ENCODE peak calls at places on chromosomes 5 and 9, in four cellular contexts. One of them, this sample, is unnamed.

GRCh38 chr5:103371046-103371603 is 112.6 kb downstream of the MACIR start:
- DNase-seq in left lung: no peak
- DNase-seq in HFFc6: no peak
- DNase-seq in RWPE2: no peak
- DNase-seq in this sample: no peak

GRCh38 chr5:111518747-111519146 is 6.4 kb upstream of the STARD4 start:
- DNase-seq in RWPE2: no peak
- DNase-seq in left lung: no peak
- DNase-seq in HFFc6: no peak
- DNase-seq in this sample: no peak

GRCh38 chr9:137372693-137373610 is 50.0 kb downstream of the EXD3 start:
- DNase-seq in RWPE2: no peak
- DNase-seq in left lung: no peak
- DNase-seq in HFFc6: no peak
- DNase-seq in this sample: no peak

GRCh38 chr5:107670028-107670926 is 460 bp downstream of the EFNA5 start:
- DNase-seq in left lung: peak
- DNase-seq in RWPE2: peak
- DNase-seq in HFFc6: no peak
- DNase-seq in this sample: no peak

GRCh38 chr5:140346348-140347221 is at the start of gene HBEGF:
- DNase-seq in left lung: peak
- DNase-seq in HFFc6: peak
- DNase-seq in RWPE2: no peak
- DNase-seq in this sample: peak

GRCh38 chr5:67921004-67921601 is 294.5 kb upstream of the PIK3R1 start:
- DNase-seq in HFFc6: no peak
- DNase-seq in RWPE2: no peak
- DNase-seq in left lung: no peak
- DNase-seq in this sample: no peak

GRCh38 chr5:110790673-110791072 is 51.9 kb downstream of the SLC25A46 start:
- DNase-seq in left lung: no peak
- DNase-seq in RWPE2: no peak
- DNase-seq in HFFc6: peak
- DNase-seq in this sample: no peak

GRCh38 chr5:92378961-92379611 is 996.0 kb upstream of the ARRDC3 start:
- DNase-seq in HFFc6: no peak
- DNase-seq in left lung: no peak
- DNase-seq in RWPE2: no peak
- DNase-seq in this sample: no peak

GRCh38 chr5:35313296-35313695 is 83.0 kb upstream of the PRLR start:
- DNase-seq in RWPE2: no peak
- DNase-seq in left lung: no peak
- DNase-seq in HFFc6: peak
- DNase-seq in this sample: no peak

GRCh38 chr9:115207003-115207837 is 89.3 kb upstream of the TNC start:
- DNase-seq in left lung: no peak
- DNase-seq in HFFc6: peak
- DNase-seq in RWPE2: no peak
- DNase-seq in this sample: no peak

GRCh38 chr9:133716564-133717112 is 21.5 kb downstream of the SARDH start:
- DNase-seq in RWPE2: no peak
- DNase-seq in left lung: no peak
- DNase-seq in HFFc6: no peak
- DNase-seq in this sample: no peak

GRCh38 chr5:33834334-33834733 is 57.5 kb downstream of the ADAMTS12 start:
- DNase-seq in HFFc6: no peak
- DNase-seq in left lung: no peak
- DNase-seq in RWPE2: no peak
- DNase-seq in this sample: no peak

GRCh38 chr9:61665330-61665751 is 475.5 kb downstream of the SPATA31A7 start:
- DNase-seq in left lung: no peak
- DNase-seq in RWPE2: no peak
- DNase-seq in HFFc6: no peak
- DNase-seq in this sample: no peak

GRCh38 chr9:126854734-126855133 is 5.7 kb upstream of the ZBTB34 start:
- DNase-seq in left lung: no peak
- DNase-seq in RWPE2: no peak
- DNase-seq in HFFc6: no peak
- DNase-seq in this sample: no peak

GRCh38 chr9:134283111-134283515 is 43.1 kb upstream of the RXRA start:
- DNase-seq in RWPE2: no peak
- DNase-seq in HFFc6: no peak
- DNase-seq in left lung: peak
- DNase-seq in this sample: no peak

GRCh38 chr5:139764250-139764791 is 31.3 kb upstream of the PSD2 start:
- DNase-seq in RWPE2: no peak
- DNase-seq in left lung: no peak
- DNase-seq in HFFc6: no peak
- DNase-seq in this sample: no peak

GRCh38 chr9:5800969-5801738 is 31.8 kb downstream of the ERMP1 start:
- DNase-seq in RWPE2: no peak
- DNase-seq in HFFc6: no peak
- DNase-seq in left lung: no peak
- DNase-seq in this sample: no peak

GRCh38 chr9:111910428-111910827 is 13.8 kb downstream of the UGCG start:
- DNase-seq in RWPE2: no peak
- DNase-seq in HFFc6: no peak
- DNase-seq in left lung: no peak
- DNase-seq in this sample: no peak

GRCh38 chr9:101457003-101457402 is 21.4 kb upstream of the ALDOB start:
- DNase-seq in RWPE2: no peak
- DNase-seq in HFFc6: no peak
- DNase-seq in left lung: no peak
- DNase-seq in this sample: no peak
- TF ChIP-seq CTCF in RWPE2: no peak
- TF ChIP-seq CTCF in HFFc6: no peak
- TF ChIP-seq CTCF in left lung: no peak
- TF ChIP-seq CTCF in this sample: peak

GRCh38 chr5:154330097-154330667 is 115.6 kb upstream of the SAP30L start:
- DNase-seq in left lung: no peak
- DNase-seq in RWPE2: no peak
- DNase-seq in HFFc6: no peak
- DNase-seq in this sample: no peak

GRCh38 chr5:154329062-154329461 is 116.7 kb upstream of the SAP30L start:
- DNase-seq in HFFc6: no peak
- DNase-seq in left lung: no peak
- DNase-seq in RWPE2: no peak
- DNase-seq in this sample: no peak

GRCh38 chr5:154329519-154329918 is 116.3 kb upstream of the SAP30L start:
- DNase-seq in left lung: no peak
- DNase-seq in RWPE2: no peak
- DNase-seq in HFFc6: no peak
- DNase-seq in this sample: no peak

GRCh38 chr5:154321546-154321945 is 124.3 kb upstream of the SAP30L start:
- DNase-seq in HFFc6: no peak
- DNase-seq in RWPE2: no peak
- DNase-seq in left lung: no peak
- DNase-seq in this sample: no peak

GRCh38 chr5:154325566-154325965 is 120.2 kb upstream of the SAP30L start:
- DNase-seq in HFFc6: no peak
- DNase-seq in left lung: no peak
- DNase-seq in RWPE2: no peak
- DNase-seq in this sample: no peak
- TF ChIP-seq CTCF in HFFc6: no peak
- TF ChIP-seq CTCF in left lung: no peak
- TF ChIP-seq CTCF in RWPE2: no peak
- TF ChIP-seq CTCF in this sample: no peak

DNA sequence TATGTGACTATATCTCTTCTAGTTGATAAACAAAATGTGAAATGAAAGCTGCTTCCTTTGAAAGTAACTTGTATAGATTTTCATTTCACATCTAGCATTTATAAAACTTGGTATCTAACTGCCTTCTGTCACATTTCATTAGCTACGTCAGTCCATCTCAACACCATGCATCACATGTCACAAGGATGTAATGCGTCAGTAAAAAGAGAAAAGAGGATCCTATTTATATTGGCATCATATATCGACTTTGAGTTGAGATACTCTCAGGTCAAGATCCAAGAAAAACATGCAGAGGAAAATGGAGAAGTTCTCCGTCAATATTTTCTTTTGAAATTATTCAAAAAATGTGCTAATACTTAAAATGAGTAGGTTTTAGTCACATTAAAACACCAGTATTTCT is 1211.2 kb downstream of the EFNA5 start:
- DNase-seq in RWPE2: no peak
- DNase-seq in left lung: no peak
- DNase-seq in HFFc6: no peak
- DNase-seq in this sample: no peak
- TF ChIP-seq CTCF in RWPE2: no peak
- TF ChIP-seq CTCF in left lung: no peak
- TF ChIP-seq CTCF in HFFc6: no peak
- TF ChIP-seq CTCF in this sample: no peak

GRCh38 chr9:93587651-93588347 is 11.4 kb downstream of the PHF2 start:
- DNase-seq in RWPE2: no peak
- DNase-seq in HFFc6: no peak
- DNase-seq in left lung: no peak
- DNase-seq in this sample: no peak
- TF ChIP-seq CTCF in RWPE2: no peak
- TF ChIP-seq CTCF in HFFc6: peak
- TF ChIP-seq CTCF in left lung: peak
- TF ChIP-seq CTCF in this sample: no peak

GRCh38 chr9:84424945-84425344 is 84.4 kb upstream of the SLC28A3 start:
- DNase-seq in RWPE2: no peak
- DNase-seq in HFFc6: no peak
- DNase-seq in left lung: no peak
- DNase-seq in this sample: no peak

DNA sequence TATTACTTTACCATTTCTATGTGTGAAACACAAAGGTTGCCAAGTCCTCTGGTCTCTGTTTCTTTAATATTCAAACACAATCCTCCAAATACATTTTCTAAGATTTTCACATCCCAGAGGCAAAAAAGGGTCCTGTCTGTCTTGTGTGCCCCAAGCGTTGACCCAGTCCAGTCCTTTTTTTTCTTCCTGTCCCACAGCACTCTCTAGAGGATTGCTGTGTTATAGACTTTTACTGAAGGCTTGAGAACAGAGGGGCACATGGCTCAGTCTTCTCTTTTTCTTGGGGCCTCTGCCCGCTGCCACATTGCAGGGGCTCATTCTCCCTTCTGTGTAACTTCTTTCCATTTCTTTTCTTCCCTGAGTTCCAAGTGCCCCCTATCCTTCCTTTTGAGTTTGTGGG is 78.6 kb upstream of the SLC28A3 start:
- DNase-seq in RWPE2: no peak
- DNase-seq in HFFc6: no peak
- DNase-seq in left lung: no peak
- DNase-seq in this sample: no peak
- TF ChIP-seq CTCF in RWPE2: no peak
- TF ChIP-seq CTCF in HFFc6: no peak
- TF ChIP-seq CTCF in left lung: no peak
- TF ChIP-seq CTCF in this sample: peak

GRCh38 chr9:1916676-1917075 is 98.5 kb upstream of the SMARCA2 start:
- DNase-seq in HFFc6: no peak
- DNase-seq in left lung: no peak
- DNase-seq in RWPE2: no peak
- DNase-seq in this sample: no peak

GRCh38 chr9:1918642-1919041 is 96.5 kb upstream of the SMARCA2 start:
- DNase-seq in RWPE2: no peak
- DNase-seq in left lung: no peak
- DNase-seq in HFFc6: no peak
- DNase-seq in this sample: no peak

GRCh38 chr9:1927546-1927945 is 87.6 kb upstream of the SMARCA2 start:
- DNase-seq in RWPE2: no peak
- DNase-seq in left lung: no peak
- DNase-seq in HFFc6: no peak
- DNase-seq in this sample: no peak

GRCh38 chr9:1919229-1919628 is 95.9 kb upstream of the SMARCA2 start:
- DNase-seq in left lung: no peak
- DNase-seq in RWPE2: no peak
- DNase-seq in HFFc6: no peak
- DNase-seq in this sample: no peak

DNA sequence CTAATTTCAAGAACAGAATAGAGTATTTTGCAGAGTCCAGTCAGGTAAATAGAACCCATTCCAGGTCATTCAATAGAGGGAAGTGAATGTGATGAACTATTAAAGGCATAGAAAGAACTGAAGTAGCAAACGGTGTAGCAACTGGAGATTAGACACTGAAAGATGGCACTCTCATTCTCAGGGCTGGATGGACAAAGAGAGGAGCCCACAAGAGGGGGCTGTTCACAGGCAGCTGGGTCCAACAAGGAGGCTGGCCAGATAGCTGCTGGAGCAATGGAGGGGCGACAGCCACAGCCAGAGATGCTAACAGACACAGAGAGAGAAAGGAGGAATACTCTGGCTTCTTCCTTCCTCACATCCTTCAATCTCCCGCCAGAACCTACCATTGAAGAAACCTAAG is 93.1 kb upstream of the SMARCA2 start:
- DNase-seq in RWPE2: no peak
- DNase-seq in HFFc6: no peak
- DNase-seq in left lung: no peak
- DNase-seq in this sample: no peak
- TF ChIP-seq CTCF in RWPE2: no peak
- TF ChIP-seq CTCF in HFFc6: no peak
- TF ChIP-seq CTCF in left lung: no peak
- TF ChIP-seq CTCF in this sample: no peak

DNA sequence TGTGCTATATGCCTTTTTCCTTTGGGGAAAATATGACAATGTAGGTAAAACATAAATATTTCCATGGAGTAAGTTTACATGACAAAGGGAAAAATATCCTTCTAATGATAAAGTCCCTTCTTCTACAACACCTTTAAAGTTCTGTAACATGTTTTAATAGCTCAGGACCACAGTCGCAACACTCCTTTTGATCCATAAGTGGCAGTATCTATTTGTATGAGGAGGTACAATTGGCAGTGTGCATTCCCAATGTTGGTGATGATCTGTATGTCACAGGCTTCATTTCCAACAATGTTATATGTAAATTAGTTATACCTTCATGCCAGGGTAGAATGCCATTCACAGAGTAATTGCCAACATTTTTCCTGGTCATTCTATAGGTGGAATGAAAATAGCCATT is 127.1 kb upstream of the CCNH start:
- DNase-seq in HFFc6: no peak
- DNase-seq in RWPE2: no peak
- DNase-seq in left lung: no peak
- DNase-seq in this sample: no peak
- TF ChIP-seq CTCF in HFFc6: no peak
- TF ChIP-seq CTCF in RWPE2: no peak
- TF ChIP-seq CTCF in left lung: no peak
- TF ChIP-seq CTCF in this sample: no peak

This sample was measured in D721Med.